ENCODE peak calls at places on chromosomes 7 and 10, in seven cellular contexts. O is AG10803; E is 8988T; M is SW480; D is activated CD4-positive, alpha-beta T cell treated with anti-CD3 and anti-CD28 coated beads for 24 hours; W is cardiac fibroblast; T is kidney. U is an unnamed sample.

GRCh38 chr7:151514461-151515396 is 5.0 kb downstream of the RHEB start:
- DNase-seq in O (no peak), E (no peak), T (no peak), D (no peak), W (no peak), M (no peak), U (no peak)

GRCh38 chr7:137625197-137625596 is 221.6 kb downstream of the DGKI start:
- DNase-seq in O (no peak), M (no peak), T (no peak), E (no peak), W (no peak), D (no peak), U (no peak)

GRCh38 chr7:101243786-101244384 is 996 bp downstream of the FIS1 start:
- DNase-seq in T (no peak), E (peak; percentile 75), M (peak; percentile 39), D (no peak), O (peak; percentile 43), W (peak; percentile 24), U (no peak)

GRCh38 chr10:106360870-106361269 is 803.6 kb downstream of the SORCS1 start:
- DNase-seq in E (no peak), O (peak; percentile 93), D (no peak), W (peak; percentile 96), T (no peak), M (no peak), U (peak; percentile 60)

GRCh38 chr7:80656029-80656428 is 17.6 kb downstream of the CD36 start:
- DNase-seq in E (no peak), T (no peak), M (no peak), W (no peak), D (no peak), O (no peak), U (no peak)

GRCh38 chr7:39937366-39938153 is 12.5 kb upstream of the CDK13 start:
- DNase-seq in M (no peak), W (no peak), T (no peak), O (no peak), D (no peak), E (no peak), U (no peak)

GRCh38 chr7:68041559-68041958 is 1044.9 kb downstream of the TYW1 start:
- DNase-seq in D (no peak), W (no peak), M (no peak), T (no peak), E (no peak), O (peak; percentile 12), U (no peak)

GRCh38 chr7:100543586-100543985 is 4.6 kb downstream of the AGFG2 start:
- DNase-seq in D (no peak), T (no peak), M (no peak), E (no peak), W (no peak), O (no peak), U (no peak)

GRCh38 chr10:28678687-28679457 is 1.6 kb downstream of the BAMBI start:
- DNase-seq in D (no peak), O (no peak), M (peak; percentile 87), E (no peak), T (no peak), W (no peak), U (peak; percentile 46)

U was measured in adipocyte.